ENCODE peak calls at places on chromosomes 11 and 22, in five cellular contexts. S is NCI-H526 treated with DMSO at 0.1 percent for 48 hours, I is brain microvascular endothelial cell, T is thoracic aorta, H is fibroblast of mammary gland. Q is an unnamed sample.

GRCh38 chr11:95483339-95483738 is 252.3 kb upstream of the SESN3 start:
- DNase-seq in H (no peak), S (no peak), T (no peak), I (no peak), Q (no peak)

GRCh38 chr11:44256673-44257291 is 53.2 kb downstream of the ALX4 start:
- DNase-seq in I (no peak), T (no peak), H (peak; percentile 43), S (no peak), Q (no peak)

GRCh38 chr11:23272095-23272494 is 411.8 kb upstream of the CCDC179 start:
- DNase-seq in S (no peak), T (no peak), H (no peak), I (no peak), Q (no peak)

GRCh38 chr11:122696662-122697061 is 41.1 kb downstream of the UBASH3B start:
- DNase-seq in H (no peak), S (no peak), I (no peak), T (no peak), Q (peak; percentile 40)

GRCh38 chr11:116547571-116547970 is 225.2 kb downstream of the BUD13 start:
- DNase-seq in I (no peak), H (no peak), T (no peak), S (no peak), Q (no peak)

GRCh38 chr11:12008790-12009616 is 577 bp upstream of the DKK3 start:
- DNase-seq in H (no peak), T (no peak), S (peak; percentile 12), I (no peak), Q (peak; percentile 66)

GRCh38 chr11:97087419-97087818 is 697.6 kb downstream of the JRKL start:
- DNase-seq in H (no peak), I (no peak), S (no peak), T (no peak), Q (no peak)

GRCh38 chr11:27505781-27506180 is 788 bp downstream of the LIN7C start:
- DNase-seq in T (no peak), I (no peak), S (no peak), H (no peak), Q (no peak)

GRCh38 chr11:117717485-117718314 is 79.3 kb downstream of the DSCAML1 start:
- DNase-seq in H (no peak), T (no peak), S (peak; percentile 100), I (no peak), Q (no peak)

GRCh38 chr11:14420223-14420622 is 61.2 kb upstream of the RRAS2 start:
- DNase-seq in H (no peak), I (no peak), S (no peak), T (no peak), Q (no peak)

GRCh38 chr11:119794141-119794665 is 65.2 kb upstream of the NECTIN1 start:
- DNase-seq in H (no peak), S (no peak), T (no peak), I (no peak), Q (no peak)

GRCh38 chr11:59802639-59803176 is 7.9 kb downstream of the MRPL16 start:
- DNase-seq in I (peak; percentile 58), T (no peak), S (no peak), H (peak; percentile 68), Q (peak; percentile 82)

GRCh38 chr11:32932196-32932595 is 39.6 kb downstream of the QSER1 start:
- DNase-seq in I (no peak), S (no peak), T (no peak), H (no peak), Q (no peak)

GRCh38 chr11:34605481-34606325 is 15.2 kb upstream of the EHF start:
- DNase-seq in H (no peak), I (no peak), S (no peak), T (no peak), Q (no peak)

GRCh38 chr11:106961518-106961917 is 56.8 kb downstream of the GUCY1A2 start:
- DNase-seq in H (peak; percentile 91), T (no peak), S (no peak), I (peak; percentile 89), Q (peak; percentile 74)

GRCh38 chr11:71081704-71082230 is 170.6 kb downstream of the SHANK2 start:
- DNase-seq in S (no peak), I (no peak), T (no peak), H (no peak), Q (no peak)

GRCh38 chr11:34214961-34215805 is 109.8 kb downstream of the NAT10 start:
- DNase-seq in I (peak; percentile 58), T (no peak), H (peak; percentile 76), S (no peak), Q (no peak)

GRCh38 chr22:37213941-37214340 is 1.7 kb upstream of the SSTR3 start:
- DNase-seq in T (no peak), S (no peak), I (no peak), H (no peak), Q (no peak)

GRCh38 chr22:46734830-46735453 is 3.1 kb downstream of the CERK start:
- DNase-seq in H (no peak), T (no peak), S (peak; percentile 65), I (no peak), Q (peak; percentile 69)

GRCh38 chr11:13375798-13376197 is 87.2 kb downstream of the BTBD10 start:
- DNase-seq in I (no peak), S (no peak), T (no peak), H (no peak), Q (peak; percentile 57)

GRCh38 chr11:8959546-8960166 is 4.6 kb downstream of the TMEM9B start:
- DNase-seq in H (peak; percentile 88), T (no peak), S (peak; percentile 19), I (peak; percentile 73), Q (peak; percentile 89)

GRCh38 chr11:103888541-103888951 is 147.9 kb upstream of the DDI1 start:
- DNase-seq in I (no peak), S (no peak), H (no peak), T (no peak), Q (peak; percentile 48)